ENCODE peak calls at places on chromosomes 16 and 17, in five cellular contexts. E, U, Q, O and L are unnamed samples.

GRCh38 chr16:62870554-62870953 is 834.3 kb upstream of the CDH8 start:
- DNase-seq in E (no peak), U (no peak), Q (no peak), O (no peak), L (no peak)

GRCh38 chr16:57187508-57187854 is 1.4 kb downstream of the RSPRY1 start:
- DNase-seq in E (no peak), U (no peak), Q (no peak), O (no peak), L (peak; percentile 22)

GRCh38 chr16:524274-525011 is 3.1 kb upstream of the CAPN15 start:
- DNase-seq in E (no peak), U (no peak), Q (no peak), O (no peak), L (no peak)

GRCh38 chr17:491086-492014 is 138.7 kb upstream of the RPH3AL start:
- DNase-seq in E (peak; percentile 49), U (peak; percentile 80), Q (peak; percentile 15), O (peak; percentile 34), L (peak; percentile 73)

GRCh38 chr16:50298591-50299507 is 32.5 kb downstream of the ADCY7 start:
- DNase-seq in E (no peak), U (peak; percentile 22), Q (no peak), O (no peak), L (no peak)

GRCh38 chr16:77856455-77857138 is 68.2 kb downstream of the VAT1L start:
- DNase-seq in E (no peak), U (no peak), Q (no peak), O (no peak), L (no peak)

GRCh38 chr17:4182043-4182442 is 39.0 kb downstream of the CYB5D2 start:
- DNase-seq in E (no peak), U (no peak), Q (no peak), O (no peak), L (no peak)

GRCh38 chr16:79628501-79628975 is 28.0 kb upstream of the MAF start:
- DNase-seq in E (no peak), U (no peak), Q (no peak), O (no peak), L (peak; percentile 9)

GRCh38 chr16:48382131-48382530 is 3.1 kb downstream of the SIAH1 start:
- DNase-seq in E (no peak), U (no peak), Q (no peak), O (no peak), L (no peak)

GRCh38 chr17:8740486-8740885 is 4.2 kb downstream of the CCDC42 start:
- DNase-seq in E (no peak), U (no peak), Q (peak; percentile 40), O (peak; percentile 45), L (peak; percentile 17)

GRCh38 chr17:55266958-55267688 is 2.4 kb downstream of the HLF start:
- DNase-seq in E (no peak), U (no peak), Q (no peak), O (no peak), L (no peak)

GRCh38 chr16:19330801-19331484 is 45.4 kb downstream of the CLEC19A start:
- DNase-seq in E (no peak), U (no peak), Q (no peak), O (no peak), L (peak; percentile 2)

GRCh38 chr17:80762076-80762475 is 217.4 kb downstream of the RPTOR start:
- DNase-seq in E (no peak), U (no peak), Q (no peak), O (no peak), L (no peak)

GRCh38 chr17:75864448-75864871 is 9.3 kb upstream of the WBP2 start:
- DNase-seq in E (no peak), U (peak; percentile 83), Q (no peak), O (no peak), L (peak; percentile 88)

GRCh38 chr16:16021988-16022682 is 72.7 kb downstream of the ABCC1 start:
- DNase-seq in E (no peak), U (peak; percentile 97), Q (no peak), O (no peak), L (peak; percentile 77)

GRCh38 chr17:50661795-50662391 is 27.2 kb downstream of the ABCC3 start:
- DNase-seq in E (no peak), U (no peak), Q (no peak), O (no peak), L (no peak)

GRCh38 chr17:17216776-17217175 is 10.6 kb upstream of the PLD6 start:
- DNase-seq in E (no peak), U (no peak), Q (no peak), O (no peak), L (no peak)

GRCh38 chr17:36107660-36108059 is 4.0 kb downstream of the CCL4 start:
- DNase-seq in E (no peak), U (no peak), Q (no peak), O (no peak), L (no peak)

GRCh38 chr16:69274699-69275235 is 36.4 kb upstream of the VPS4A start:
- DNase-seq in E (no peak), U (no peak), Q (no peak), O (no peak), L (no peak)

GRCh38 chr16:47311738-47312505 is 148.9 kb downstream of the ITFG1 start:
- DNase-seq in E (no peak), U (no peak), Q (no peak), O (no peak), L (no peak)

GRCh38 chr16:66740010-66740409 is 11.4 kb downstream of the DYNC1LI2 start:
- DNase-seq in E (peak; percentile 33), U (no peak), Q (peak; percentile 23), O (peak; percentile 6), L (peak; percentile 67)

GRCh38 chr17:43723697-43724359 is 34.8 kb downstream of the SOST start:
- DNase-seq in E (no peak), U (no peak), Q (no peak), O (no peak), L (peak; percentile 67)

GRCh38 chr16:25390761-25391160 is 133.1 kb upstream of the ZKSCAN2 start:
- DNase-seq in E (no peak), U (no peak), Q (no peak), O (no peak), L (no peak)

GRCh38 chr17:45719335-45720071 is 64.6 kb upstream of the CRHR1 start:
- DNase-seq in E (no peak), U (no peak), Q (no peak), O (no peak), L (peak; percentile 76)

GRCh38 chr17:4497101-4497824 is 1.4 kb upstream of the SPNS2 start:
- DNase-seq in E (no peak), U (no peak), Q (no peak), O (no peak), L (no peak)

GRCh38 chr17:75288784-75289121 is 480 bp downstream of the SLC25A19 start:
- DNase-seq in E (peak; percentile 18), U (peak; percentile 55), Q (peak; percentile 35), O (no peak), L (no peak)

GRCh38 chr17:7156342-7156940 is 22.7 kb downstream of the ASGR1 start:
- DNase-seq in E (no peak), U (no peak), Q (no peak), O (no peak), L (no peak)

GRCh38 chr16:67844441-67844840 is 2.3 kb upstream of the NUTF2 start:
- DNase-seq in E (no peak), U (no peak), Q (no peak), O (no peak), L (no peak)

GRCh38 chr16:74766729-74767128 is 7.9 kb downstream of the FA2H start:
- DNase-seq in E (no peak), U (no peak), Q (no peak), O (no peak), L (no peak)

GRCh38 chr17:5237541-5238016 is 2.9 kb upstream of the SCIMP start:
- DNase-seq in E (peak; percentile 24), U (peak; percentile 50), Q (no peak), O (no peak), L (peak; percentile 69)

GRCh38 chr16:59634951-59635350 is 900.8 kb upstream of the GOT2 start:
- DNase-seq in E (no peak), U (no peak), Q (no peak), O (no peak), L (no peak)

GRCh38 chr16:71675380-71675779 is 49.1 kb downstream of the PHLPP2 start:
- DNase-seq in E (no peak), U (no peak), Q (no peak), O (no peak), L (no peak)

GRCh38 chr17:28267720-28268609 is 51.0 kb upstream of the TMEM97 start:
- DNase-seq in E (no peak), U (no peak), Q (no peak), O (no peak), L (no peak)